ENCODE peak calls at places on chromosomes 2 and 18, in nine cellular contexts. T is kidney tubule cell; H is pons; Y is Ammon's horn; M is NCI-H1092 treated with DMSO at 0.1 percent for 48 hours; V is central memory CD4-positive, alpha-beta T cell; R is GM19239; W is activated naive CD8-positive, alpha-beta T cell treated with anti-CD3 and anti-CD28 coated beads, Interleukin-2, amount 50 U/mL, for 24 hours; E is breast epithelium. U is an unnamed sample.

GRCh38 chr2:110997646-110998045 is 123.1 kb upstream of the BCL2L11 start:
- DNase-seq in T (no peak), H (no peak), Y (no peak), M (no peak), V (no peak), R (no peak), W (no peak), E (no peak), U (no peak)

GRCh38 chr2:109031481-109032228 is 42.6 kb upstream of the EDAR start:
- DNase-seq in T (peak; percentile 35), H (peak; percentile 17), Y (peak; percentile 36), M (peak; percentile 39), V (peak; percentile 89), R (peak; percentile 29), W (peak; percentile 64), E (no peak), U (peak; percentile 92)

GRCh38 chr2:4190548-4190947 is 487.2 kb downstream of the DCDC2C start:
- DNase-seq in T (peak; percentile 50), H (no peak), Y (no peak), M (no peak), V (no peak), R (no peak), W (no peak), E (no peak), U (no peak)

GRCh38 chr2:262117-262516 is 1.7 kb downstream of the SH3YL1 start:
- DNase-seq in T (no peak), H (no peak), Y (no peak), M (no peak), V (no peak), R (no peak), W (no peak), E (no peak), U (no peak)

GRCh38 chr2:72913531-72914225 is 3.6 kb upstream of the EMX1 start:
- DNase-seq in T (peak; percentile 18), H (no peak), Y (no peak), M (no peak), V (no peak), R (no peak), W (no peak), E (no peak), U (no peak)

GRCh38 chr2:136107238-136108033 is 10.5 kb downstream of the CXCR4 start:
- DNase-seq in T (no peak), H (no peak), Y (no peak), M (no peak), V (no peak), R (no peak), W (no peak), E (no peak), U (no peak)

GRCh38 chr2:97747716-97748115 is 34.3 kb downstream of the ZAP70 start:
- DNase-seq in T (no peak), H (no peak), Y (no peak), M (no peak), V (no peak), R (no peak), W (no peak), E (no peak), U (no peak)

GRCh38 chr2:95023222-95023597 is 2.3 kb upstream of the MAL start:
- DNase-seq in T (peak; percentile 85), H (peak; percentile 50), Y (no peak), M (peak; percentile 6), V (peak; percentile 72), R (no peak), W (peak; percentile 46), E (no peak), U (peak; percentile 76)

GRCh38 chr2:233285921-233286320 is 21.7 kb upstream of the SAG start:
- DNase-seq in T (peak; percentile 58), H (no peak), Y (no peak), M (no peak), V (no peak), R (no peak), W (no peak), E (no peak), U (no peak)

GRCh38 chr2:25362049-25362563 is 20.4 kb upstream of the DNMT3A start:
- DNase-seq in T (peak; percentile 93), H (peak; percentile 96), Y (peak; percentile 96), M (peak; percentile 91), V (peak; percentile 91), R (peak; percentile 82), W (peak; percentile 96), E (peak; percentile 92), U (peak; percentile 93)

GRCh38 chr2:109355192-109355843 is 226.3 kb downstream of the SH3RF3 start:
- DNase-seq in T (no peak), H (no peak), Y (no peak), M (no peak), V (no peak), R (no peak), W (no peak), E (no peak), U (no peak)

GRCh38 chr2:236512902-236513433 is 56.7 kb upstream of the ACKR3 start:
- DNase-seq in T (peak; percentile 87), H (peak; percentile 57), Y (peak; percentile 53), M (peak; percentile 2), V (peak; percentile 64), R (peak; percentile 68), W (peak; percentile 70), E (no peak), U (peak; percentile 64)

GRCh38 chr2:45289997-45290673 is 280.9 kb upstream of the SIX2 start:
- DNase-seq in T (no peak), H (no peak), Y (no peak), M (no peak), V (no peak), R (no peak), W (no peak), E (no peak), U (no peak)

GRCh38 chr2:174333502-174334277 is 1.1 kb upstream of the SP9 start:
- DNase-seq in T (no peak), H (no peak), Y (no peak), M (no peak), V (no peak), R (no peak), W (no peak), E (no peak), U (no peak)

GRCh38 chr18:11533513-11533890 is 75.9 kb upstream of the SLC35G4 start:
- DNase-seq in T (no peak), H (no peak), Y (no peak), M (no peak), V (no peak), R (no peak), W (no peak), E (no peak), U (no peak)

GRCh38 chr2:72824224-72824842 is 1.5 kb downstream of the EXOC6B start:
- DNase-seq in T (peak; percentile 69), H (no peak), Y (no peak), M (no peak), V (no peak), R (no peak), W (no peak), E (no peak), U (peak; percentile 7)

GRCh38 chr2:100882645-100883613 is 63.0 kb downstream of the NPAS2 start:
- DNase-seq in T (peak; percentile 92), H (no peak), Y (no peak), M (no peak), V (no peak), R (no peak), W (no peak), E (no peak), U (no peak)